ENCODE peak calls at places on chromosomes 7 and 10, in five cellular contexts. B is Peyer's patch, N is heart left ventricle, G is vagina, V is body of pancreas. P is an unnamed sample.

GRCh38 chr10:120581496-120581895 is 124.5 kb downstream of the PLPP4 start:
- DNase-seq in B (no peak), V (no peak), N (no peak), G (no peak), P (no peak)

GRCh38 chr10:86301971-86302370 is 64.6 kb downstream of the GRID1 start:
- DNase-seq in G (no peak), N (no peak), B (no peak), V (no peak), P (no peak)

GRCh38 chr10:116692225-116692624 is 50.1 kb downstream of the HSPA12A start:
- DNase-seq in V (no peak), G (no peak), B (no peak), N (no peak), P (no peak)

GRCh38 chr10:46523881-46524470 is 32.5 kb downstream of the GPRIN2 start:
- DNase-seq in N (no peak), G (no peak), V (no peak), B (no peak), P (peak)

GRCh38 chr10:125048101-125048864 is 106.4 kb downstream of the ZRANB1 start:
- DNase-seq in V (peak), G (no peak), N (peak), B (peak), P (peak)

GRCh38 chr7:6271694-6272371 is 591 bp downstream of the CYTH3 start:
- DNase-seq in G (no peak), V (peak), N (no peak), B (peak), P (no peak)

GRCh38 chr10:3095373-3096139 is 28.2 kb downstream of the PFKP start:
- DNase-seq in G (no peak), N (no peak), B (no peak), V (no peak), P (no peak)

GRCh38 chr10:130064783-130065182 is 45.8 kb downstream of the C10orf143 start:
- DNase-seq in B (no peak), N (no peak), G (no peak), V (no peak), P (no peak)

GRCh38 chr10:16477757-16478156 is 40.9 kb downstream of the PTER start:
- DNase-seq in G (no peak), N (no peak), V (no peak), B (no peak), P (no peak)

GRCh38 chr7:89456556-89456955 is 661.0 kb upstream of the TEX47 start:
- DNase-seq in N (no peak), V (no peak), B (no peak), G (no peak), P (no peak)

GRCh38 chr10:110446954-110447608 is 50.6 kb upstream of the DUSP5 start:
- DNase-seq in N (no peak), G (no peak), V (no peak), B (no peak), P (no peak)

GRCh38 chr10:8159628-8160165 is 105.2 kb downstream of the GATA3 start:
- DNase-seq in G (no peak), B (no peak), V (no peak), N (no peak), P (no peak)

GRCh38 chr7:114217026-114217425 is 197.6 kb upstream of the FOXP2 start:
- DNase-seq in V (no peak), B (no peak), G (no peak), N (no peak), P (no peak)

GRCh38 chr10:25390733-25391132 is 215.9 kb downstream of the GPR158 start:
- DNase-seq in B (no peak), G (no peak), N (peak), V (no peak), P (no peak)

GRCh38 chr10:102644066-102644645 is at the start of gene TRIM8:
- DNase-seq in V (peak), B (peak), G (no peak), N (peak), P (no peak)

GRCh38 chr7:55031075-55031474 is 12.3 kb downstream of the EGFR start:
- DNase-seq in B (no peak), G (no peak), N (no peak), V (peak), P (no peak)

GRCh38 chr10:109977382-109977806 is 30.4 kb upstream of the ADD3 start:
- DNase-seq in B (no peak), V (peak), N (no peak), G (no peak), P (no peak)

GRCh38 chr7:95725170-95725569 is 47.2 kb upstream of the DYNC1I1 start:
- DNase-seq in G (no peak), B (no peak), N (no peak), V (no peak), P (no peak)

GRCh38 chr7:55030314-55030713 is 11.5 kb downstream of the EGFR start:
- DNase-seq in B (no peak), N (no peak), G (no peak), V (no peak), P (no peak)

GRCh38 chr10:33336606-33337334 is 2.3 kb upstream of the NRP1 start:
- DNase-seq in B (no peak), N (peak), V (peak), G (no peak), P (no peak)

GRCh38 chr7:54956021-54956420 is 62.8 kb upstream of the EGFR start:
- DNase-seq in G (no peak), N (no peak), B (no peak), V (no peak), P (no peak)

GRCh38 chr10:8365935-8366911 is 311.7 kb downstream of the GATA3 start:
- DNase-seq in B (no peak), G (no peak), V (no peak), N (no peak), P (no peak)

GRCh38 chr7:102318482-102318971 is 31.9 kb downstream of the SH2B2 start:
- DNase-seq in V (peak), B (no peak), N (no peak), G (no peak), P (no peak)

GRCh38 chr10:98038333-98038732 is 7.9 kb upstream of the CRTAC1 start:
- DNase-seq in V (peak), N (no peak), B (no peak), G (no peak), P (no peak)

GRCh38 chr10:110151467-110151866 is 55.9 kb upstream of the MXI1 start:
- DNase-seq in N (no peak), G (no peak), V (peak), B (no peak), P (no peak)

DNA sequence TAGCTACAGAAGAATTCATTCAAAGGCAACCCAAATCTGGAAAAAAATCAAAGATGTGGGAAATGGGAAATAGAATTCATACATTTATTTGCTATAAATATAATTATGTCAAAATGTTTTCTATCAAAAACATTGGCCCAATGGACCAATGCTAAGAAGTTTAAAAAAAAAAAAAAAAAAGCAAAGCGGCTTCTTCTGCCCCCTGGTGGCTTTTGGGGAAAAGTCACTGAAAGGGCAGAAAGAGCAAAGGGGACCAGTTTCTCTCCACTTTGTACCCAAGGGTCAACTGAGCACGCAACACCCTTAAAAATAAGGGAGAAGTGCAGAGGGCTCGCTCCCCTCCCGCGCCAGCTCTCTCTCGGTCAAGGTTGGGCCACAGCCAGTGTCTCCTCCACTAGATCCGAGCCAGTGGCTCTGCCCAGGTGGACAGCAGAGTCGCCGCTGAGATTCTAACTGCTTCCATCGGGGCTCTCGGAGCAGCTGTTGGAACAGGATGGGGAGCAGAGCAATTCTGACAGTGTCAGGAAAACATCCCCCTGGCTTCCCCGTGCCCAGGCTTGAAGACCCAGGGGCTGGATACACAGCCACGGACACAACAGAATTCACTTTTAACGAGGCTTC is 136.4 kb upstream of the FGFR2 start:
- DNase-seq in B (no peak), N (no peak), V (peak), G (no peak), P (no peak)
- H3K4me3 ChIP-seq in B (no peak), N (no peak), V (no peak), G (no peak), P (no peak)

GRCh38 chr10:100637785-100638184 is 102.0 kb downstream of the HIF1AN start:
- DNase-seq in V (peak), B (no peak), G (no peak), N (no peak), P (no peak)
- TF ChIP-seq CTCF in V (no peak), B (no peak), G (no peak), N (peak), P (no peak)

GRCh38 chr10:5545778-5546710 is 21.3 kb downstream of the CALML3 start:
- DNase-seq in N (peak), G (no peak), V (peak), B (no peak), P (no peak)
- TF ChIP-seq POLR2A in N (no peak), G (no peak), V (no peak), B (no peak), P (no peak)

GRCh38 chr10:100743626-100744135 is 1.7 kb upstream of the PAX2 start:
- DNase-seq in V (peak), G (no peak), B (no peak), N (no peak), P (no peak)

GRCh38 chr10:100744980-100745881 is at the start of gene PAX2:
- DNase-seq in V (no peak), B (no peak), G (no peak), N (no peak), P (no peak)

GRCh38 chr10:100745882-100746412 is 565 bp downstream of the PAX2 start:
- DNase-seq in G (no peak), N (no peak), B (no peak), V (no peak), P (no peak)

GRCh38 chr10:100742936-100743335 is 2.4 kb upstream of the PAX2 start:
- DNase-seq in B (no peak), G (no peak), N (no peak), V (no peak), P (no peak)

GRCh38 chr10:100744136-100744979 is 1.0 kb upstream of the PAX2 start:
- DNase-seq in B (no peak), N (no peak), G (no peak), V (no peak), P (no peak)
- H3K4me3 ChIP-seq in B (peak), N (peak), G (peak), V (no peak), P (peak)

GRCh38 chr7:913736-914520 is 37.6 kb downstream of the GET4 start:
- DNase-seq in V (peak), G (no peak), N (no peak), B (no peak), P (no peak)
- TF ChIP-seq CTCF in V (no peak), G (no peak), N (peak), B (peak), P (no peak)

DNA sequence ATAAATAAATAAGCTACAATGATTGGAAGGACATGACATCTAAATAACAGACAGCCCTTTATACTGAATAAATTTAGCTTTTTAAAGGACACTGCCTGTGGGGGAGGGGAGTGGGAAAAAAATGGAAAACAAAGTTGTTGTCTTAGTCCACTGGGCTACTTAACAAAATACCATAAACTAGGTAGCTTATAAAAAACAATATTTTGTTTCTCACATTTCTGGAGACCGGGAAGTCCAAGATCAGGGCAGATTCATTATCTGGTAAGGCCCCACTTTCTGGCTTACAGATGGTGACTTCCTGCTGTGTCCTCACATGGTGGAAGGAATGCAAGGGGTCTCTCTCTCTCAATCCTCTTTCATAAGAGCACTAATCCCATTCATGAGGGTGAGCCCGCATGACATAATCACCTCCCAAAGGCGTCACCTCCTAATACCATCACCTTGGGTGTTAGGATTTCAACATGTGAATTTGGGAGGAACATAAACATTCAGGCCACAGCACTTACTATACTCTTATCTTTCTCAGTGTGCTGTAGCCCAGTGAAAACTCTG is 43.0 kb downstream of the DNAJC12 start:
- DNase-seq in B (no peak), V (no peak), N (no peak), G (no peak), P (no peak)
- TF ChIP-seq POLR2A in B (no peak), V (no peak), N (no peak), G (no peak), P (no peak)